ENCODE peak calls at places on chromosomes 4 and X, in six cellular contexts. Y, V, F, X, R and A are unnamed samples.

GRCh38 chr4:23759066-23759465 is 130.8 kb downstream of the PPARGC1A start:
- DNase-seq in Y (no peak), V (no peak), R (no peak), X (no peak), F (no peak), A (no peak)

GRCh38 chr4:1318488-1319213 is 28.4 kb upstream of the UVSSA start:
- DNase-seq in V (peak), X (no peak), F (no peak), R (peak), Y (no peak), A (no peak)

GRCh38 chr4:2785613-2786012 is 7.3 kb upstream of the SH3BP2 start:
- DNase-seq in Y (peak), V (peak), X (peak), F (peak), R (no peak), A (peak)

GRCh38 chrX:1475881-1476280 is 23.2 kb upstream of the ASMTL start:
- DNase-seq in R (no peak), F (no peak), V (no peak), X (no peak), Y (no peak), A (no peak)

GRCh38 chr4:100986360-100986868 is 360.9 kb downstream of the PPP3CA start:
- DNase-seq in Y (no peak), X (no peak), R (no peak), F (peak), V (peak), A (no peak)

GRCh38 chrX:28888421-28888820 is 301.2 kb downstream of the IL1RAPL1 start:
- DNase-seq in R (no peak), Y (no peak), V (no peak), X (no peak), F (no peak), A (no peak)

GRCh38 chr4:118823471-118823870 is 12.5 kb downstream of the SEC24D start:
- DNase-seq in F (peak), X (no peak), V (no peak), Y (no peak), R (no peak), A (no peak)

GRCh38 chrX:70046978-70047377 is 2.8 kb downstream of the AWAT2 start:
- DNase-seq in X (no peak), R (no peak), Y (no peak), V (no peak), F (no peak), A (no peak)

GRCh38 chrX:128020701-128021100 is 31.5 kb downstream of the ACTRT1 start:
- DNase-seq in Y (peak), R (no peak), V (no peak), X (no peak), F (no peak), A (no peak)

GRCh38 chr4:16267639-16268038 is 41.4 kb upstream of the TAPT1 start:
- DNase-seq in R (no peak), V (no peak), F (no peak), X (no peak), Y (no peak), A (no peak)

GRCh38 chr4:113468165-113469022 is 293.1 kb downstream of the CAMK2D start:
- DNase-seq in X (no peak), F (peak), V (peak), R (no peak), Y (peak), A (peak)

GRCh38 chr4:53196195-53196641 is 169.6 kb downstream of the SCFD2 start:
- DNase-seq in V (no peak), F (no peak), X (no peak), Y (no peak), R (no peak), A (no peak)
- H3K4me3 ChIP-seq in V (no peak), F (no peak), X (no peak), Y (no peak), R (no peak), A (no peak)

DNA sequence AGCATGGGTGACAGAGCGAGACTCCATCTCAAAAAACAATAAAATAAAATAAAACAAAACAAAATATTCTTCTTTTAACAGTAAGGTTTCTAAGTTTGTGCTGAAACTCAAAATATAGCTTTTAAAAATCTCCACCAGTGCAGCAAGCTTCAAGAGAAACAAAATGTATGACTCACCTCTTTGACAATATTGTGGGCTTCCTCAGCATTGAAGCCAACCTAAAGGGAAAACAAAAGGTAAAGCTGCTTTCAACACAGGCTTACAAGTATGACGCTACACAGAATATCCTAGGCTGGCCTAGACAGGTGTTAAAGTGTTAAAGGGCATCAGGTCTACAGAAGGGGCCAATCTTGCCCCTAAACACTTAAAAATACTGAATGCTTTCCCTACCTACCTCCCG is 1.2 kb downstream of the DYNLT3 start:
- DNase-seq in X (no peak), F (no peak), Y (peak), V (no peak), R (no peak), A (no peak)
- H3K4me3 ChIP-seq in X (peak), F (no peak), Y (no peak), V (peak), R (no peak), A (peak)

DNA sequence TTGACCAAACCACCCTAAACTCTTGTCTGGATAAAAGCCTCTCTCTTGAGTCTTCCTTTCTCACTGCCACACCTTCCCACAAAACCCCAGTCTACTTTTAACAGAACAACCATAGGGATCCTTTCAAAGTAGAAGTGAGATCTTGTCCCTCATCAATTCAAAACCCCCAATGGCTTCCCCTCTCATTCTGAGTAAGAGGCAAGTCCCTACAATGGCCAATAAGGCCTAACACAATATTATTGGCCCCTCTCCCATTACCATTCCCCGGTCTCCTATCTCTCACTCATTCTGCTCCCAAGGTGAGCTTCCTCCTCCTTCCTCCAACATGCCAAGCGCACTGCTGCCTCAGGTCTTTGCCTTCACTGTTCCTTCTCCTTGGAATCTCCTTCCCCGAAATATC is 57.1 kb downstream of the REELD1 start:
- DNase-seq in F (no peak), V (no peak), X (no peak), Y (no peak), R (no peak), A (no peak)
- H3K4me3 ChIP-seq in F (no peak), V (no peak), X (no peak), Y (no peak), R (no peak), A (no peak)

GRCh38 chr4:153479118-153479517 is 13.0 kb downstream of the TMEM131L start:
- DNase-seq in R (no peak), Y (no peak), V (no peak), F (no peak), X (no peak), A (no peak)

GRCh38 chr4:153471691-153472080 is 5.5 kb downstream of the TMEM131L start:
- DNase-seq in X (peak), F (no peak), R (peak), V (no peak), Y (no peak), A (no peak)

GRCh38 chr4:153472122-153473037 is 6.2 kb downstream of the TMEM131L start:
- DNase-seq in F (no peak), Y (peak), V (no peak), R (no peak), X (no peak), A (no peak)

GRCh38 chr4:153476829-153477574 is 10.8 kb downstream of the TMEM131L start:
- DNase-seq in Y (no peak), X (no peak), V (no peak), F (no peak), R (no peak), A (no peak)

DNA sequence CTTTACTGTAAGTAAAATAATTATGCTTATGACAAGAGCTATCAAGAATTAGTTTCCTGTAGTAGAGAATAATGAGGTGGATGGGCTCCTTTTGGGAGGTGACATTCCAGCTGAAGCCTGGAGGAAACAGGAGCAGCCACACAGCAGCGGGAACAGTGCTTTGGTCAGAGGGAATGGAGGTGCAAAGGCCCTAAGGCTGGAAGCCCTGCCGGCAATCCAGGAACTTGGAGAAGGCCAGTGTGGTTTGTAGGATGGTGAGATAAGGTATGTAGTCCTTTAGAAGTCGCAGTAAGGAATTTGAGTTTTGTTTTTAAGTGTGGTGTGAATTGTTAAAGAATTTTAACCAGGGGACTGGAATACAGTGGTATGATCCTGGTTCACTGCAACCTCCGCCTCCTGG is 8.1 kb downstream of the TMEM131L start:
- DNase-seq in X (no peak), V (no peak), R (no peak), F (no peak), Y (no peak), A (no peak)
- H3K4me3 ChIP-seq in X (no peak), V (no peak), R (no peak), F (no peak), Y (no peak), A (no peak)

DNA sequence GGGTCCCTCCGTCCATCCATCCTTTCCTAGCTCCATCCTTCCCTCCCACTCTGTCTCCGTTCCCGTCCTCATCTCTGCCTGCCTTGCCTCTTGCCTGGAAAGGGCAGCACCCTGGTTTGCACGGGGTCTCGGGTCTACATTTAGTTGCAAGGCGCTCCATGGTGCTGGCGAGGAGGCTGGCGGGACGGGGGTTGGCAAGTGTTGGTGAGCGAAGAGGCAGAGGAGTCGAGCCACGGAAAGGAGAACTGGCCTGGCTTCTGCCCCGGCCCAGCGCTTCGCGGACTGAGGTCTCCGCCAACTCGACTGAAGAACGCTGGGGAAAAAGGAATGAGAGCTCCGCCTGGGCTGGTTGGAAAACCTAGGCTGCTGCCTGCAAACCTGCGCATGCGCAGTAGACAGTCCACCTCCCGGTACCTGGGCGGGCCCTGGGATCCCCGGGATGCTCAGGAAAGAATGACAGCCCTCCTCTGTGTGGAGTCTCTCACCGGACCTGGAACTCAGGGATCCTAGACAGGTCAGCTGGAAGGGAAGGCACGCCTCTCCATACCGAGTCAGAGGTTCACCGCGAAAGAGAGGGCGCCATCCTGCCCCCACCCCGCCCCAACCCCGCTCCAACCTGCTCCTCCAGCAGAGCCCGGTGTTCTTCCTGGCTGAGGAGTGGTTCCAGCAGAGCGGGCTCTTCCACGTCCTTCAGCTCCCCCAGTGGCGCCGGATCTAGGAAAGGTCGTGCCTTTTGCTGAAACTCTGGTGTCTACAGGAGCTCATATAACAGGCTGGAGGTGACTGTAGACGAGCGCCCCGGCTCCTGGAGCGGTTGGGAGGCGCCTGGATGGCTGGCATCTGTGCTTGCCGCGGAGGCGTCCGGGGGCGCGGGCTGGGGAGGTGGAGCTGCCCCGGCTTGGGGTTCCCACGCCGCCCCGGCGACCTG is 6.0 kb downstream of the FRG2 start:
- DNase-seq in F (peak), Y (no peak), X (no peak), V (peak), R (peak), A (peak)
- H3K4me3 ChIP-seq in F (no peak), Y (no peak), X (no peak), V (peak), R (no peak), A (no peak)

GRCh38 chrX:72180539-72180938 is 1.0 kb upstream of the PIN4 start:
- DNase-seq in Y (peak), R (no peak), V (no peak), F (no peak), X (no peak), A (no peak)
- H3K4me3 ChIP-seq in Y (peak), R (peak), V (peak), F (no peak), X (peak), A (peak)